ENCODE peak calls at places on chromosomes 1 and 21, in six cellular contexts. H, M, G, V, P and A are unnamed samples.

GRCh38 chr1:18119978-18120377 is 12.4 kb downstream of the IGSF21 start:
- DNase-seq in P (no peak), M (no peak), H (no peak), V (no peak), G (no peak), A (no peak)

GRCh38 chr1:244436336-244437102 is 15.2 kb downstream of the ADSS2 start:
- DNase-seq in P (no peak), H (no peak), G (no peak), M (no peak), V (no peak), A (no peak)

GRCh38 chr21:46552865-46553379 is 52.0 kb downstream of the S100B start:
- DNase-seq in G (no peak), M (no peak), V (no peak), H (no peak), P (no peak), A (no peak)

GRCh38 chr1:240492832-240493440 is 119.0 kb downstream of the GREM2 start:
- DNase-seq in V (peak), H (no peak), P (no peak), M (no peak), G (no peak), A (no peak)

GRCh38 chr1:149888999-149889289 is 10.4 kb upstream of the BOLA1 start:
- DNase-seq in G (no peak), H (no peak), P (no peak), M (no peak), V (peak), A (no peak)

GRCh38 chr21:33230518-33231324 is 983 bp downstream of the IFNAR2 start:
- DNase-seq in G (peak), V (peak), H (peak), P (peak), M (peak), A (no peak)

GRCh38 chr21:45506241-45506817 is 35.9 kb downstream of the SLC19A1 start:
- DNase-seq in P (no peak), G (no peak), H (peak), M (no peak), V (no peak), A (no peak)

GRCh38 chr1:180521474-180522203 is 19.3 kb upstream of the ACBD6 start:
- DNase-seq in G (no peak), V (no peak), H (no peak), M (no peak), P (no peak), A (no peak)

GRCh38 chr1:199684686-199685273 is 342.7 kb upstream of the NR5A2 start:
- DNase-seq in G (peak), H (no peak), V (peak), M (peak), P (peak), A (peak)

GRCh38 chr1:11237364-11237755 is 25.0 kb downstream of the MTOR start:
- DNase-seq in P (no peak), V (no peak), M (no peak), G (no peak), H (no peak), A (no peak)

GRCh38 chr1:81801834-81802531 is 1.2 kb downstream of the ADGRL2 start:
- DNase-seq in G (peak), H (no peak), M (peak), P (no peak), V (peak), A (no peak)

GRCh38 chr1:23343246-23344110 is 606 bp downstream of the HNRNPR start:
- DNase-seq in G (peak), H (no peak), V (peak), P (no peak), M (peak), A (peak)

GRCh38 chr1:8118031-8118451 is 91.9 kb upstream of the ERRFI1 start:
- DNase-seq in P (no peak), H (no peak), G (no peak), V (no peak), M (no peak), A (no peak)

GRCh38 chr1:42744030-42744413 is 4.0 kb upstream of the CLDN19 start:
- DNase-seq in V (no peak), P (no peak), H (peak), M (no peak), G (no peak), A (no peak)

GRCh38 chr1:117346206-117346928 is 20.9 kb upstream of the MAN1A2 start:
- DNase-seq in P (no peak), M (no peak), G (no peak), V (no peak), H (no peak), A (no peak)

GRCh38 chr21:25313891-25314646 is 293.2 kb downstream of the MRPL39 start:
- DNase-seq in H (no peak), G (no peak), V (no peak), M (peak), P (no peak), A (no peak)

GRCh38 chr21:43274022-43274945 is 105.5 kb downstream of the CRYAA start:
- DNase-seq in P (no peak), V (no peak), G (no peak), M (no peak), H (no peak), A (no peak)

GRCh38 chr1:65108025-65108692 is 39.8 kb upstream of the AK4 start:
- DNase-seq in P (no peak), V (no peak), H (no peak), G (no peak), M (no peak), A (no peak)

GRCh38 chr1:57470028-57470427 is 46.2 kb upstream of the DAB1 start:
- DNase-seq in V (no peak), P (no peak), H (no peak), M (peak), G (no peak), A (no peak)

GRCh38 chr1:182084487-182085316 is 23.2 kb upstream of the ZNF648 start:
- DNase-seq in H (peak), P (peak), G (peak), V (peak), M (peak), A (peak)

GRCh38 chr1:87644500-87645245 is 316.0 kb downstream of the LMO4 start:
- DNase-seq in M (peak), P (no peak), V (no peak), H (no peak), G (no peak), A (no peak)

GRCh38 chr21:42674351-42674940 is 21.0 kb downstream of the PDE9A start:
- DNase-seq in G (no peak), M (no peak), P (no peak), H (no peak), V (peak), A (no peak)

GRCh38 chr1:232192781-232193450 is 437.0 kb downstream of the SIPA1L2 start:
- DNase-seq in P (no peak), V (no peak), H (no peak), G (no peak), M (no peak), A (no peak)

GRCh38 chr21:42658320-42659105 is 5.1 kb downstream of the PDE9A start:
- DNase-seq in G (no peak), V (no peak), H (no peak), P (no peak), M (no peak), A (no peak)

GRCh38 chr1:157774412-157774811 is 2.5 kb downstream of the FCRL2 start:
- DNase-seq in P (no peak), M (no peak), H (no peak), V (no peak), G (no peak), A (no peak)